ENCODE peak calls at places on chromosome 4, in five cellular contexts. V is coronary artery; X is GM23338; G is WERI-Rb-1; O is CD4-positive, alpha-beta memory T cell. N is an unnamed sample.

GRCh38 chr4:87659247-87659931 is 9.3 kb downstream of the DMP1 start:
- DNase-seq in V (no peak), X (no peak), G (no peak), O (no peak), N (no peak)

GRCh38 chr4:145852256-145852839 is 86.3 kb downstream of the ZNF827 start:
- DNase-seq in V (no peak), X (no peak), G (no peak), O (no peak), N (no peak)

GRCh38 chr4:68361146-68361589 is 11.3 kb upstream of the YTHDC1 start:
- DNase-seq in V (no peak), X (no peak), G (no peak), O (no peak), N (no peak)

GRCh38 chr4:143399113-143399949 is 62.7 kb downstream of the GAB1 start:
- DNase-seq in V (no peak), X (peak), G (no peak), O (peak), N (peak)

GRCh38 chr4:7945709-7946380 is 6.2 kb upstream of the AFAP1 start:
- DNase-seq in V (no peak), X (no peak), G (no peak), O (no peak), N (no peak)

GRCh38 chr4:124713213-124713592 is 671 bp upstream of the ANKRD50 start:
- DNase-seq in V (peak), X (no peak), G (peak), O (no peak), N (peak)

GRCh38 chr4:6777636-6778281 is 4.8 kb upstream of the KIAA0232 start:
- DNase-seq in V (no peak), X (no peak), G (no peak), O (no peak), N (no peak)

GRCh38 chr4:8495803-8496202 is 55.2 kb downstream of the TRMT44 start:
- DNase-seq in V (no peak), X (peak), G (no peak), O (no peak), N (peak)

GRCh38 chr4:95729596-95729995 is 110.3 kb upstream of the PDHA2 start:
- DNase-seq in V (no peak), X (peak), G (no peak), O (no peak), N (no peak)

GRCh38 chr4:3598695-3599227 is 66.5 kb upstream of the LRPAP1 start:
- DNase-seq in V (no peak), X (no peak), G (no peak), O (no peak), N (no peak)

GRCh38 chr4:176383273-176384077 is 63.7 kb downstream of the SPCS3 start:
- DNase-seq in V (no peak), X (no peak), G (no peak), O (no peak), N (no peak)

GRCh38 chr4:120921456-120922389 is 803 bp downstream of the PRDM5 start:
- DNase-seq in V (peak), X (peak), G (peak), O (peak), N (no peak)

GRCh38 chr4:8908206-8908893 is 36.7 kb upstream of the HMX1 start:
- DNase-seq in V (peak), X (no peak), G (peak), O (no peak), N (no peak)

GRCh38 chr4:5511791-5512190 is 196.6 kb downstream of the EVC2 start:
- DNase-seq in V (no peak), X (no peak), G (no peak), O (no peak), N (no peak)

GRCh38 chr4:147755567-147756295 is 23.8 kb downstream of the ARHGAP10 start:
- DNase-seq in V (no peak), X (no peak), G (no peak), O (no peak), N (no peak)

GRCh38 chr4:66182651-66183050 is 512.4 kb upstream of the EPHA5 start:
- DNase-seq in V (no peak), X (no peak), G (no peak), O (no peak), N (no peak)

GRCh38 chr4:60201052-60201673 is 999.0 kb upstream of the ADGRL3 start:
- DNase-seq in V (no peak), X (peak), G (peak), O (no peak), N (peak)

GRCh38 chr4:97938141-97938540 is 205.1 kb downstream of the STPG2 start:
- DNase-seq in V (no peak), X (no peak), G (peak), O (no peak), N (no peak)

GRCh38 chr4:53545942-53546581 is 45.2 kb downstream of the LNX1 start:
- DNase-seq in V (no peak), X (no peak), G (no peak), O (no peak), N (no peak)

DNA sequence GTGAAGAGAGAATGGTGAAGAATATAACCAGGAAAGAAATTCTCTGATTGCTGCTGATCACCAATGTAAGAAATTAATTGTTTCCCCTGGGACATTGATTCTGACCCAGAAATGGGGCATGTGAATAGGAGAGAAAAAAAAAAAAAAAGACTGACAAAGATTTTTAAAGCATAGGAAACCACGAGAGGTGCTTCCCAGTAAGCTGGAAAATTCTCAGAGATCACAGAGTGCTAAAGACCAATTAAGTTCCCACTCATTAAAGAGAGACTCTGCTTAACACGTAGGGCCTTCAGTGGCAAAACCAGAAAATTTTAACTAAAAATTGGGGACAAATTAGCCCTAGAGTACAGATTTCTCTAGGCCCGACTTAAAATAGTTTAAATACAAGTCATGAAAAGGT is 604.4 kb downstream of the ARAP2 start:
- DNase-seq in V (no peak), X (no peak), G (no peak), O (no peak), N (no peak)
- H3K4me3 ChIP-seq in V (no peak), X (no peak), G (no peak), O (no peak), N (no peak)

GRCh38 chr4:26489101-26489669 is 1.1 kb downstream of the CCKAR start:
- DNase-seq in V (no peak), X (no peak), G (no peak), O (no peak), N (no peak)
- H3K4me3 ChIP-seq in V (peak), X (no peak), G (no peak), O (no peak), N (no peak)

GRCh38 chr4:149574973-149575372 is 240.7 kb downstream of the IQCM start:
- DNase-seq in V (no peak), X (no peak), G (no peak), O (no peak), N (peak)
- H3K4me3 ChIP-seq in V (no peak), X (no peak), G (no peak), O (no peak), N (no peak)

DNA sequence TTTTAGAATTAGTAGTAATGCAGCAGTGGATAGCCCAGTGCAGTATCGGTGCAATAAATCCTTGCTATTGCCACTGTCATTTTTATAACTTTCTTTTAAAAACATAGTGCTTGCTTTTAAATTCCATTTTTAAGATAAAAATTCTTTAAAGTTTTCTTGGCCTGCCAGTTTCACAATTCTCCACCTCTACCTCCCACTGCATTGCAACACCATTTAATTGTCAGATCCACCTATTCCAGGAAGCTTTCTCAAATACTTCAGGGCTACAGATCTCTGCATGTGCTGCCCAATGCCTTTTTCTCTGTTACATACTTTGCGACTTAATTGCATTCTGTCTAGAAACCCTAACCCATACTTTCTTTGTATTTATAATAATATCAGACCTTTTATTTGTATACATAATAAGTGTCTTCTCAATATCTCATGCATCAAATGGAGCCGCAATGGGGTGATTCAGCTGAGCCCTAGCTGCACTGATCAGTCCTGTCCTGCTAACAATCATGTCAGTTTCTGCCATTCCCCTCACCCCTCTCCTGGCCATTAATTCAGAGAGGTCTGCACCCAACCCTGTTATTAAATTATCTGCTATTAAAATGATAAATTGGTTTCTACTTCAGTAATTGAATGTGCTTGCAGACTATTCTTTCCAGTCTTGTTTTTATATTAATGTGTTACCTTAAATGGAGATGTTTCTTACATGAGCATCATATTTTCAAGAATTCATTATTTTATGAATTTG is 193.1 kb downstream of the SLIT2 start:
- DNase-seq in V (no peak), X (no peak), G (no peak), O (no peak), N (no peak)
- H3K4me3 ChIP-seq in V (no peak), X (no peak), G (no peak), O (no peak), N (no peak)

GRCh38 chr4:165191814-165192499 is 15.4 kb upstream of the KLHL2 start:
- DNase-seq in V (no peak), X (no peak), G (no peak), O (no peak), N (no peak)
- H3K4me3 ChIP-seq in V (no peak), X (no peak), G (no peak), O (no peak), N (no peak)

GRCh38 chr4:154024097-154024496 is 235.2 kb upstream of the SFRP2 start:
- DNase-seq in V (no peak), X (peak), G (peak), O (no peak), N (peak)
- H3K4me3 ChIP-seq in V (no peak), X (no peak), G (no peak), O (no peak), N (no peak)

GRCh38 chr4:163612762-163613161 is 118.3 kb downstream of the TMA16 start:
- DNase-seq in V (no peak), X (no peak), G (no peak), O (no peak), N (no peak)

GRCh38 chr4:163611172-163611571 is 116.7 kb downstream of the TMA16 start:
- DNase-seq in V (no peak), X (no peak), G (no peak), O (no peak), N (no peak)

GRCh38 chr4:163611784-163612445 is 117.4 kb downstream of the TMA16 start:
- DNase-seq in V (no peak), X (no peak), G (no peak), O (no peak), N (no peak)

GRCh38 chr4:163609046-163609445 is 114.6 kb downstream of the TMA16 start:
- DNase-seq in V (no peak), X (no peak), G (no peak), O (no peak), N (no peak)

DNA sequence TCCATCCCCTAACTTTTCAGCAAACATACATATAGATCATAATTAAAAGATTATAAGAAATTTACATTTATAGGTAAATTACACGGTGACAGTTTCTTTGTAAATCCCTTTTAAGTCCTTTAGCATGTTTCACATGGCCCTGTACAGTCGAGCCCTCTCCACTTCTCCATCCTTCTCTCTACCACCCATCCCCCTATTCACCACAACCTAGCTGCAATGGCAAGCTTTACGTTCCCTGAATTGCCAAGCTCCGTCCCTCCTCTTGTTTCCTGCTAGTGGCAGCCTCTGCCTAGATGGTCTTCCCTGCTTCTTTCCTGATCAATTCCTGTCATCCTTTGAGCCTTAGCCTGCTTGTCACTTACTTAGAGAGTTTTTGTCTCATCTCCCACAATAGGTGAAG is 116.2 kb downstream of the TMA16 start:
- DNase-seq in V (no peak), X (peak), G (no peak), O (no peak), N (no peak)
- H3K4me3 ChIP-seq in V (no peak), X (no peak), G (no peak), O (no peak), N (no peak)

N was measured in Jurkat, Clone E6-1.